ENCODE peak calls at places on chromosomes 1 and 21, in five cellular contexts. One of them, this sample, is unnamed.

GRCh38 chr1:91099746-91100621 is 78.1 kb upstream of the ZNF644 start:
- DNase-seq in H9: no peak
- DNase-seq in mesendoderm: peak; percentile 70
- DNase-seq in mesenchymal stem cell: peak; percentile 28
- DNase-seq in neuronal stem cell: no peak
- DNase-seq in this sample: no peak

GRCh38 chr21:18499761-18500376 is 96.3 kb upstream of the TMPRSS15 start:
- DNase-seq in mesendoderm: peak; percentile 44
- DNase-seq in H9: no peak
- DNase-seq in mesenchymal stem cell: peak; percentile 53
- DNase-seq in neuronal stem cell: peak; percentile 56
- DNase-seq in this sample: peak; percentile 13

GRCh38 chr1:10710489-10710888 is 86.0 kb downstream of the CASZ1 start:
- DNase-seq in mesenchymal stem cell: no peak
- DNase-seq in mesendoderm: no peak
- DNase-seq in neuronal stem cell: no peak
- DNase-seq in H9: no peak
- DNase-seq in this sample: no peak

GRCh38 chr21:41536827-41537103 is 28.8 kb upstream of the TMPRSS2 start:
- DNase-seq in mesenchymal stem cell: no peak
- DNase-seq in H9: no peak
- DNase-seq in mesendoderm: no peak
- DNase-seq in neuronal stem cell: no peak
- DNase-seq in this sample: no peak

GRCh38 chr1:171983584-171983983 is 142.3 kb downstream of the DNM3 start:
- DNase-seq in H9: no peak
- DNase-seq in mesenchymal stem cell: peak; percentile 38
- DNase-seq in mesendoderm: peak; percentile 18
- DNase-seq in neuronal stem cell: no peak
- DNase-seq in this sample: peak; percentile 32

GRCh38 chr1:15429701-15430149 is 8.5 kb upstream of the CTRC start:
- DNase-seq in mesendoderm: no peak
- DNase-seq in H9: no peak
- DNase-seq in neuronal stem cell: no peak
- DNase-seq in mesenchymal stem cell: peak; percentile 73
- DNase-seq in this sample: peak; percentile 87

GRCh38 chr1:175576870-175577269 is 166.5 kb downstream of the TNR start:
- DNase-seq in mesendoderm: no peak
- DNase-seq in mesenchymal stem cell: no peak
- DNase-seq in neuronal stem cell: no peak
- DNase-seq in H9: no peak
- DNase-seq in this sample: no peak

GRCh38 chr1:53665996-53666395 is 73.0 kb downstream of the GLIS1 start:
- DNase-seq in mesendoderm: no peak
- DNase-seq in mesenchymal stem cell: no peak
- DNase-seq in neuronal stem cell: no peak
- DNase-seq in H9: no peak
- DNase-seq in this sample: no peak

GRCh38 chr1:69315416-69315815 is 252.3 kb upstream of the LRRC7 start:
- DNase-seq in H9: no peak
- DNase-seq in neuronal stem cell: no peak
- DNase-seq in mesenchymal stem cell: no peak
- DNase-seq in mesendoderm: no peak
- DNase-seq in this sample: no peak

GRCh38 chr1:158098256-158098655 is 82.4 kb upstream of the CD1D start:
- DNase-seq in mesendoderm: no peak
- DNase-seq in mesenchymal stem cell: no peak
- DNase-seq in neuronal stem cell: no peak
- DNase-seq in H9: no peak
- DNase-seq in this sample: no peak
- H2BK15ac ChIP-seq in mesendoderm: no peak overlapping the region
- H2BK15ac ChIP-seq in mesenchymal stem cell: no peak overlapping the region
- H2BK15ac ChIP-seq in neuronal stem cell: no peak overlapping the region
- H2BK15ac ChIP-seq in H9: no peak overlapping the region
- H2BK15ac ChIP-seq in this sample: no peak overlapping the region

DNA sequence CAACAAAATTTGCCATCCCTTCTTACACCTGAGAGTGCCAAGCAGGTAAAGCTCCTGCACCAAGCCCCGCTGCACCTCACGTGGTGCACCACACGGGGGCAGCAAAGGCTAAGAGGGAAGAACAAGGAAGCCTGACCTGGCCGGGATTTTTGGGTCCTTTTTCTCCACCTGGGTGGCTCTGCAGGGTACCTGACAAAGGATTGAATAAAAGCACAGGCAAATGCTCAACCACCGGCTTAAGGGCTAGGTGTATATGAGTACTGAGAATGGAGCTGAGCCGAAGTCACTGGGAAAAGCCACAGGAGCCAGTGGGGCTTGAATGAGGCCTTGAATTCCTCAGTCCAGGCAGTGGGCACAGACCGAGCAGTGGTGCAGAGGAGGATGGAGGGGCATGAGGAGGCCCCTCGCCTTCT is 36.4 kb downstream of the ZNF697 start:
- DNase-seq in neuronal stem cell: peak; percentile 62
- DNase-seq in mesenchymal stem cell: peak; percentile 43
- DNase-seq in H9: peak; percentile 92
- DNase-seq in mesendoderm: peak; percentile 82
- DNase-seq in this sample: no peak
- H2BK15ac ChIP-seq in neuronal stem cell: no peak overlapping the region
- H2BK15ac ChIP-seq in mesenchymal stem cell: no peak overlapping the region
- H2BK15ac ChIP-seq in H9: no peak overlapping the region
- H2BK15ac ChIP-seq in mesendoderm: no peak overlapping the region
- H2BK15ac ChIP-seq in this sample: no peak overlapping the region

DNA sequence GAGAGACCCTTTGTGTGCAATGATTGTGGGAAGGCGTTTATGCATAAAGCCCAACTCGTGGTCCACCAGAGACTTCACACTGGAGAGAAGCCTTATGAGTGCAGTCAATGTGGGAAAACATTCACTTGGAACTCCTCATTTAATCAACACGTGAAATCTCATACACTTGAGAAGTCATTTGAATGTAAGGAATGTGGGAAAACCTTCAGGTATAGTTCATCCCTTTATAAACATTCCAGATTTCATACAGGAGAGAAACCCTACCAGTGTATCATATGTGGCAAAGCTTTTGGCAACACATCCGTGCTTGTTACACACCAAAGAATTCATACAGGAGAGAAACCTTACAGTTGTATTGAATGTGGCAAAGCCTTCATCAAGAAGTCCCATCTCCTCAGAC is 15.5 kb downstream of the ZNF684 start:
- DNase-seq in mesenchymal stem cell: no peak
- DNase-seq in H9: no peak
- DNase-seq in neuronal stem cell: no peak
- DNase-seq in mesendoderm: peak; percentile 8
- DNase-seq in this sample: no peak
- H2BK15ac ChIP-seq in mesenchymal stem cell: no peak overlapping the region
- H2BK15ac ChIP-seq in H9: no peak overlapping the region
- H2BK15ac ChIP-seq in neuronal stem cell: no peak overlapping the region
- H2BK15ac ChIP-seq in mesendoderm: no peak overlapping the region
- H2BK15ac ChIP-seq in this sample: no peak overlapping the region

GRCh38 chr1:18928985-18929384 is 26.6 kb upstream of the ALDH4A1 start:
- DNase-seq in mesendoderm: no peak
- DNase-seq in mesenchymal stem cell: no peak
- DNase-seq in H9: no peak
- DNase-seq in neuronal stem cell: no peak
- DNase-seq in this sample: no peak

GRCh38 chr1:18926315-18927081 is 24.1 kb upstream of the ALDH4A1 start:
- DNase-seq in neuronal stem cell: no peak
- DNase-seq in H9: no peak
- DNase-seq in mesendoderm: peak; percentile 86
- DNase-seq in mesenchymal stem cell: peak; percentile 97
- DNase-seq in this sample: peak; percentile 96

GRCh38 chr1:18927654-18928272 is 25.4 kb upstream of the ALDH4A1 start:
- DNase-seq in H9: no peak
- DNase-seq in mesendoderm: no peak
- DNase-seq in mesenchymal stem cell: no peak
- DNase-seq in neuronal stem cell: no peak
- DNase-seq in this sample: peak; percentile 63

GRCh38 chr1:18928406-18928805 is 26.1 kb upstream of the ALDH4A1 start:
- DNase-seq in H9: no peak
- DNase-seq in mesenchymal stem cell: no peak
- DNase-seq in mesendoderm: no peak
- DNase-seq in neuronal stem cell: no peak
- DNase-seq in this sample: no peak

DNA sequence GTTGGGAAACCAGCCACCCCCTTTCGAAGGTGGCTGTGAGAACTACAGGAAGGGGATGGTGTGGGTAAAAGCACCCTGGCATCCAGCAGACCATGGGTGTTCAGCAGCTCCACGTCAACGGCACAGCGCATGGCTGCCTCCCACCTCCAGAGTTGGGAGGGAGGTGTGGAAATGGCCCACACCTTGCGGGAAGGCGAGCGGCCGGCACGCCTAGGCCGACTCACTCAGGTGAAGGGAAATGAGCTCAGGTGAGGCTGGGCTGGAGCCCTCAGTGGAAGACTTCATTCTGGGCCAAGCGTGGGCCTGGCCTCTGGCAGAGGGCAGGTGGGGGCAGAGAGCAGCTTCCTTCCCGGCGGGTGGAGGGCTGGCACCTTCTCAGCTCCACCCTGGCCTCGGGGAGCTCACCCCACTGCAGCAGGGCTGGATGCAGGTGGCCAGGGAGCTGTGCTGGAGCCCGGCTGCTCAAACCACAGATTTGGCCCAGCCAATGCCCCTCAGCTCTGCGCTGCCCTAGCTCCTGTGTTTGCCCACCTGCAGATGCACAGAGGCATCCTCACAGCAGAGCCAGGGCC is 24.8 kb upstream of the ALDH4A1 start:
- DNase-seq in H9: no peak
- DNase-seq in neuronal stem cell: no peak
- DNase-seq in mesenchymal stem cell: no peak
- DNase-seq in mesendoderm: no peak
- DNase-seq in this sample: no peak
- H2BK15ac ChIP-seq in H9: no peak overlapping the region
- H2BK15ac ChIP-seq in neuronal stem cell: peak overlapping the region; percentile 35
- H2BK15ac ChIP-seq in mesenchymal stem cell: peak overlapping the region; percentile 55
- H2BK15ac ChIP-seq in mesendoderm: no peak overlapping the region
- H2BK15ac ChIP-seq in this sample: peak overlapping the region; percentile 100

GRCh38 chr1:156815851-156816536 is 654 bp downstream of the SH2D2A start:
- DNase-seq in neuronal stem cell: no peak
- DNase-seq in H9: no peak
- DNase-seq in mesendoderm: no peak
- DNase-seq in mesenchymal stem cell: no peak
- DNase-seq in this sample: no peak

GRCh38 chr1:156813750-156814570 is 2.7 kb downstream of the SH2D2A start:
- DNase-seq in mesendoderm: peak; percentile 89
- DNase-seq in H9: peak; percentile 87
- DNase-seq in mesenchymal stem cell: peak; percentile 43
- DNase-seq in neuronal stem cell: peak; percentile 27
- DNase-seq in this sample: peak; percentile 33

GRCh38 chr1:156816561-156817328 is at the start of gene SH2D2A:
- DNase-seq in neuronal stem cell: no peak
- DNase-seq in H9: no peak
- DNase-seq in mesenchymal stem cell: no peak
- DNase-seq in mesendoderm: peak; percentile 56
- DNase-seq in this sample: peak; percentile 41

GRCh38 chr1:156814571-156815260 is 1.9 kb downstream of the SH2D2A start:
- DNase-seq in mesendoderm: no peak
- DNase-seq in neuronal stem cell: no peak
- DNase-seq in H9: no peak
- DNase-seq in mesenchymal stem cell: no peak
- DNase-seq in this sample: no peak

DNA sequence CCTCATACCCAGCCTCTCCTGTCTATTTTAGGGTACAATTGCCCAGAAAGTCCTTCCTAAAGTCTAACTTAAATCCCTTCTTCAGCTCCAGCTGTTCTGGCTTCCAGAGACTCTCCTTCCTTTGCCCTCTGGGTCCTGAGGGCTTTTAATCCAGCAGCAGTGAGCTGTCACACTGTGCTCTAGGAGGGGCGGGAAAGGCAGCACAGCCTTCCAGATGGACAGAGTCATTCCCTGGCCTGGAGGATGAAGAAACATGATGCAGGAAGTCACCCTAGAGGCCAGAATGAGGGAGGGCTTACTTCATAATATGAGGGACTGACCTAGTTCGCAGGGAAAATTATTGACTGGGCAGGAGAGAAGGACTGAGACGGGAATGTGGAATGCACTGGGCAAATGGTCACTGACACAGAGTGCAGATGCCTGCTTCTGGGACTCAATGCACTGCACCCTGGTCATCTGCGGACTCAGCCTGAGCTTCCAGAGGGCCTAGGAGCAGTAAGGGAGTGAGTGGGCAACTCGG is 1.3 kb downstream of the SH2D2A start:
- DNase-seq in mesendoderm: peak; percentile 34
- DNase-seq in H9: no peak
- DNase-seq in neuronal stem cell: no peak
- DNase-seq in mesenchymal stem cell: peak; percentile 94
- DNase-seq in this sample: peak; percentile 90
- H2BK15ac ChIP-seq in mesendoderm: no peak overlapping the region
- H2BK15ac ChIP-seq in H9: no peak overlapping the region
- H2BK15ac ChIP-seq in neuronal stem cell: peak overlapping the region; percentile 88
- H2BK15ac ChIP-seq in mesenchymal stem cell: no peak overlapping the region
- H2BK15ac ChIP-seq in this sample: no peak overlapping the region

GRCh38 chr1:204096931-204097330 is 24.0 kb downstream of the SOX13 start:
- DNase-seq in mesenchymal stem cell: no peak
- DNase-seq in mesendoderm: no peak
- DNase-seq in neuronal stem cell: no peak
- DNase-seq in H9: no peak
- DNase-seq in this sample: no peak

GRCh38 chr1:204095248-204095640 is 22.3 kb downstream of the SOX13 start:
- DNase-seq in H9: no peak
- DNase-seq in mesendoderm: no peak
- DNase-seq in mesenchymal stem cell: no peak
- DNase-seq in neuronal stem cell: no peak
- DNase-seq in this sample: no peak

GRCh38 chr1:204102029-204102611 is 29.2 kb downstream of the SOX13 start:
- DNase-seq in mesenchymal stem cell: no peak
- DNase-seq in H9: no peak
- DNase-seq in mesendoderm: no peak
- DNase-seq in neuronal stem cell: no peak
- DNase-seq in this sample: no peak

GRCh38 chr1:204102719-204103118 is 29.8 kb downstream of the SOX13 start:
- DNase-seq in mesenchymal stem cell: no peak
- DNase-seq in H9: no peak
- DNase-seq in neuronal stem cell: no peak
- DNase-seq in mesendoderm: peak; percentile 60
- DNase-seq in this sample: no peak

GRCh38 chr1:204098683-204099082 is 25.8 kb downstream of the SOX13 start:
- DNase-seq in mesenchymal stem cell: no peak
- DNase-seq in H9: no peak
- DNase-seq in mesendoderm: no peak
- DNase-seq in neuronal stem cell: no peak
- DNase-seq in this sample: no peak
- H2BK15ac ChIP-seq in mesenchymal stem cell: no peak overlapping the region
- H2BK15ac ChIP-seq in H9: no peak overlapping the region
- H2BK15ac ChIP-seq in mesendoderm: no peak overlapping the region
- H2BK15ac ChIP-seq in neuronal stem cell: no peak overlapping the region
- H2BK15ac ChIP-seq in this sample: no peak overlapping the region

GRCh38 chr1:228795578-228795977 is 60.3 kb downstream of the RHOU start:
- DNase-seq in mesendoderm: no peak
- DNase-seq in mesenchymal stem cell: no peak
- DNase-seq in neuronal stem cell: no peak
- DNase-seq in H9: no peak
- DNase-seq in this sample: no peak

GRCh38 chr1:228792601-228793000 is 57.3 kb downstream of the RHOU start:
- DNase-seq in neuronal stem cell: no peak
- DNase-seq in H9: no peak
- DNase-seq in mesenchymal stem cell: no peak
- DNase-seq in mesendoderm: no peak
- DNase-seq in this sample: no peak

GRCh38 chr1:228794810-228795209 is 59.5 kb downstream of the RHOU start:
- DNase-seq in mesenchymal stem cell: no peak
- DNase-seq in neuronal stem cell: no peak
- DNase-seq in H9: no peak
- DNase-seq in mesendoderm: no peak
- DNase-seq in this sample: no peak

GRCh38 chr1:228793032-228793431 is 57.8 kb downstream of the RHOU start:
- DNase-seq in mesenchymal stem cell: no peak
- DNase-seq in neuronal stem cell: no peak
- DNase-seq in H9: no peak
- DNase-seq in mesendoderm: no peak
- DNase-seq in this sample: no peak

GRCh38 chr1:228794173-228794572 is 58.9 kb downstream of the RHOU start:
- DNase-seq in neuronal stem cell: no peak
- DNase-seq in H9: no peak
- DNase-seq in mesenchymal stem cell: no peak
- DNase-seq in mesendoderm: no peak
- DNase-seq in this sample: no peak
- H2BK15ac ChIP-seq in neuronal stem cell: no peak overlapping the region
- H2BK15ac ChIP-seq in H9: no peak overlapping the region
- H2BK15ac ChIP-seq in mesenchymal stem cell: no peak overlapping the region
- H2BK15ac ChIP-seq in mesendoderm: no peak overlapping the region
- H2BK15ac ChIP-seq in this sample: no peak overlapping the region